ENCODE peak calls at places on chromosomes 7 and 10, in seven cellular contexts. R is HAP-1, F is adrenal gland, I is mammary epithelial cell, D is MM.1S, B is A549, Z is adipocyte. M is an unnamed sample. For H3K4me1 and H3K9me3, the result is how much of the 10 kb centered on the place peaks cover.

GRCh38 chr10:8577681-8578080 is 523.2 kb downstream of the GATA3 start:
- DNase-seq in D (no peak), Z (no peak), B (no peak), R (no peak), I (no peak), F (no peak), M (no peak)

GRCh38 chr10:85646312-85646711 is 720.3 kb downstream of the GRID1 start:
- DNase-seq in F (no peak), B (no peak), D (no peak), I (peak), Z (no peak), R (no peak), M (peak)

GRCh38 chr10:121085386-121085785 is 234.2 kb downstream of the WDR11 start:
- DNase-seq in B (no peak), I (no peak), R (no peak), D (no peak), Z (no peak), F (no peak), M (no peak)

GRCh38 chr10:58424176-58424575 is 39.0 kb downstream of the TFAM start:
- DNase-seq in Z (no peak), D (no peak), I (no peak), B (no peak), R (no peak), F (no peak), M (no peak)

GRCh38 chr10:70657036-70657435 is 15.3 kb upstream of the ADAMTS14 start:
- DNase-seq in B (no peak), D (no peak), Z (peak), I (no peak), R (no peak), F (no peak), M (no peak)

GRCh38 chr7:44971991-44972441 is 6.8 kb downstream of the MYO1G start:
- DNase-seq in D (no peak), R (no peak), F (no peak), B (no peak), Z (no peak), I (no peak), M (no peak)

GRCh38 chr10:34726862-34727261 is 88.2 kb downstream of the PARD3 start:
- DNase-seq in R (no peak), D (no peak), F (no peak), Z (no peak), I (no peak), B (no peak), M (no peak)

GRCh38 chr10:16436367-16436757 is 448 bp upstream of the PTER start:
- DNase-seq in I (no peak), Z (peak), B (no peak), D (peak), R (no peak), F (peak), M (no peak)

GRCh38 chr10:110502851-110503301 is 5.2 kb downstream of the DUSP5 start:
- DNase-seq in I (peak), B (no peak), D (peak), F (peak), Z (peak), R (no peak), M (peak)

GRCh38 chr10:107409517-107409916 is 245.0 kb upstream of the SORCS1 start:
- DNase-seq in Z (peak), D (peak), F (no peak), I (peak), R (peak), B (no peak), M (peak)

GRCh38 chr10:100866575-100867098 is 46.1 kb upstream of the SLF2 start:
- DNase-seq in R (no peak), B (no peak), Z (peak), F (no peak), I (no peak), D (no peak), M (peak)

GRCh38 chr10:79178614-79179403 is 110.0 kb downstream of the ZMIZ1 start:
- DNase-seq in F (no peak), D (no peak), B (no peak), Z (peak), R (no peak), I (no peak), M (peak)

GRCh38 chr7:133796778-133797177 is 330.4 kb upstream of the LRGUK start:
- DNase-seq in F (no peak), Z (no peak), B (no peak), I (no peak), R (peak), D (no peak), M (no peak)

GRCh38 chr7:159027803-159028455 is 116.7 kb downstream of the VIPR2 start:
- DNase-seq in I (peak), F (no peak), Z (no peak), B (no peak), R (no peak), D (no peak), M (no peak)

GRCh38 chr7:102934670-102935069 is 21.9 kb downstream of the LRRC17 start:
- DNase-seq in R (no peak), D (no peak), I (no peak), B (no peak), Z (no peak), F (no peak), M (no peak)

GRCh38 chr10:107914450-107915276 is 750.2 kb upstream of the SORCS1 start:
- DNase-seq in Z (peak), I (peak), D (no peak), F (no peak), B (no peak), R (no peak), M (peak)

GRCh38 chr7:143978585-143978984 is 21.5 kb upstream of the OR6B1 start:
- DNase-seq in I (no peak), D (no peak), R (no peak), F (no peak), B (no peak), Z (peak), M (no peak)

GRCh38 chr7:8211725-8212096 is 50.3 kb downstream of the ICA1 start:
- DNase-seq in Z (no peak), R (no peak), D (no peak), B (no peak), I (no peak), F (no peak), M (no peak)

GRCh38 chr7:128115326-128115820 is 84.1 kb upstream of the LRRC4 start:
- DNase-seq in Z (peak), I (peak), F (no peak), B (no peak), R (no peak), D (no peak), M (no peak)

GRCh38 chr7:55124989-55125875 is 106.4 kb downstream of the EGFR start:
- DNase-seq in F (no peak), I (no peak), D (no peak), Z (no peak), B (no peak), R (no peak), M (peak)

GRCh38 chr7:42102301-42102700 is 134.7 kb downstream of the GLI3 start:
- DNase-seq in D (no peak), R (no peak), F (no peak), I (no peak), Z (no peak), B (no peak), M (no peak)

GRCh38 chr10:101644002-101644401 is 51.0 kb downstream of the FBXW4 start:
- DNase-seq in F (no peak), Z (no peak), I (no peak), D (no peak), B (no peak), R (no peak), M (no peak)

GRCh38 chr7:91491868-91492267 is 227.6 kb downstream of the FZD1 start:
- DNase-seq in I (no peak), F (no peak), R (no peak), D (no peak), Z (peak), B (no peak), M (no peak)
- H3K4me1 ChIP-seq in I (under half), F (under half), R (under half), D (under half), Z (under half), B (under half), M (under half)

GRCh38 chr10:128471151-128471550 is 344.9 kb upstream of the MKI67 start:
- DNase-seq in R (no peak), F (no peak), B (no peak), D (no peak), Z (no peak), I (no peak), M (no peak)
- H3K9me3 ChIP-seq in R (under half), F (under half), B (under half), D (under half), Z (under half), I (under half), M (under half)

DNA sequence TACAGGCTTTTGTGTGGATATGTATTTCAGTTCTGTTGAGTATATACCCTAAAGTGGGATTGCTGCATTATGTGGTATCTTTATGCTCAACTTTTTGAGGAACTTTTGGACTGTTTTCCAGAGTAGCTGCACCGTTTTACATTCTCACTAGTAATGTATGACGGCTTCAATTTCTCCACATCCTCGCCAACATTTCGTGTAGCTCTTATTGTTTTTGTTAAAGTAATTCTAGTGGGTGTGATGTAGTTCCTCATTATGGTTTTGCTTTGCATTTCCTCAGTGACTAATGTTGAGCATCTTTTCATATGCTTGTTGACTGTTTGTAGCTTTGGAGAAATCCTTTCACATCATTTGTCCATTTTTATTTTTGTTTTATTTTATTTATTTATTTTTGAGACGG is 4.5 kb downstream of the STMP1 start:
- DNase-seq in B (no peak), F (no peak), D (no peak), I (no peak), R (no peak), Z (no peak), M (no peak)
- H3K4me1 ChIP-seq in B (under half), F (half or more), D (under half), I (under half), R (under half), Z (half or more), M (under half)

DNA sequence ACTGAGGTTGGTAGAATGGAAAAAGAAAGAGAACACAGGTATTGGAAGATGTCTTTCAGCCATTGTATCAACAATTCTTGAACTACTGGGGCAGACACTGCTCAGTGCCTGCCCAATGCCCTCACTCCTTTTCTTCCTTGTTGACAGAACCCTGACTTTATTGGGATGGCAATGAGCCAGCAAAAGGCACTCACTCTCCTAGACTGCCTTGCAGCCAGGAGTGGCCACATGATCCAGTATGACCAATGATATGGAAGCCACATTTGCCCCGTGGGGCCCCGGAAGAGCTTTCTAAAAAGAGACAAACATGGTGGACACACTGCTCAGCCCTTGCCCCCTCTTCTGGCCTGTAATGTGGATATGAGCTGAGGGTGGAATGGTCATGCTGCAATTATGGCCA is 88.6 kb upstream of the ZNF716 start:
- DNase-seq in F (no peak), R (no peak), I (no peak), D (no peak), B (no peak), Z (no peak), M (no peak)
- H3K9me3 ChIP-seq in F (under half), R (under half), I (under half), D (under half), B (under half), Z (under half), M (under half)

GRCh38 chr10:60430017-60430416 is 40.3 kb upstream of the ANK3 start:
- DNase-seq in D (no peak), I (peak), F (no peak), R (no peak), Z (peak), B (no peak), M (no peak)

GRCh38 chr10:60429084-60429849 is 39.6 kb upstream of the ANK3 start:
- DNase-seq in D (no peak), B (no peak), F (no peak), I (no peak), Z (no peak), R (no peak), M (no peak)

GRCh38 chr10:60427709-60428386 is 38.2 kb upstream of the ANK3 start:
- DNase-seq in D (no peak), B (no peak), I (no peak), Z (no peak), F (no peak), R (no peak), M (no peak)

GRCh38 chr10:60427148-60427547 is 37.5 kb upstream of the ANK3 start:
- DNase-seq in R (no peak), F (no peak), B (no peak), Z (no peak), D (no peak), I (no peak), M (no peak)

DNA sequence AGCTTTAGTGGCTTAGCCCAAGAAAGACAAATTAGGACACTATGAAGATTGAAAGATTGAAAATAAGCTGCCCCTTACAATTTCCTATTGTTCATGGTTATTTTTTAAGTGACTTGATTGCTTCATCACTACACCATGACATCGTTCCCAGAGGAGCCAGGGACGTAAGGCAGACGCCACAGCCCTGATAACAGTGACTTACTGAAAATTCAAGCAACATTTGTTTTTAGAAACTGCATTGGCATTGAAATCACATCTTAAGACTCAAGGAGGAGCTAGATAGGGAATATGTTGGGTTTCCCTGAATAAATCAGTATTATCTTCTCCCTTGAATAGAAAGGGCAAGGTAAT is 38.7 kb upstream of the ANK3 start:
- DNase-seq in I (no peak), B (no peak), D (no peak), F (no peak), Z (no peak), R (no peak), M (no peak)
- H3K4me1 ChIP-seq in I (half or more), B (half or more), D (under half), F (under half), Z (half or more), R (under half), M (under half)

GRCh38 chr10:6379015-6379776 is 176.5 kb downstream of the PFKFB3 start:
- DNase-seq in F (no peak), R (no peak), B (no peak), I (peak), D (no peak), Z (no peak), M (no peak)
- H3K9me3 ChIP-seq in F (under half), R (under half), B (under half), I (under half), D (under half), Z (under half), M (under half)

GRCh38 chr7:36289833-36290661 is 99.6 kb upstream of the ANLN start:
- DNase-seq in F (peak), R (no peak), I (no peak), Z (no peak), B (peak), D (no peak), M (no peak)
- H3K4me1 ChIP-seq in F (under half), R (under half), I (under half), Z (under half), B (half or more), D (under half), M (under half)

GRCh38 chr7:157643525-157643970 is 306.7 kb downstream of the DNAJB6 start:
- DNase-seq in B (no peak), F (no peak), I (no peak), Z (no peak), R (no peak), D (no peak), M (no peak)
- H3K9me3 ChIP-seq in B (under half), F (under half), I (under half), Z (under half), R (under half), D (under half), M (under half)

GRCh38 chr10:119138341-119139306 is 26.9 kb downstream of the SFXN4 start:
- DNase-seq in R (no peak), I (no peak), Z (no peak), B (no peak), F (no peak), D (no peak), M (no peak)
- H3K4me1 ChIP-seq in R (under half), I (under half), Z (under half), B (under half), F (under half), D (under half), M (under half)

M was measured in A673.